ENCODE peak calls at places on chromosomes 3 and 15, in nine cellular contexts. P is A549, L is heart left ventricle, B is IMR-90, O is thyroid gland, I is ovary, A is H54, R is tibial nerve, X is sigmoid colon. V is an unnamed sample.

GRCh38 chr15:81754078-81754477 is 291.7 kb downstream of the MEX3B start:
- DNase-seq in P (no peak), L (no peak), B (no peak), O (no peak), I (no peak), A (no peak), R (no peak), X (no peak), V (no peak)

GRCh38 chr3:53269888-53270880 is 14.4 kb upstream of the TKT start:
- DNase-seq in P (peak), L (peak), B (peak), O (peak), I (peak), A (peak), R (peak), X (peak), V (peak)

GRCh38 chr15:59401810-59402569 is 29.3 kb upstream of the MYO1E start:
- DNase-seq in P (no peak), L (no peak), B (no peak), O (no peak), I (no peak), A (no peak), R (no peak), X (no peak), V (no peak)

GRCh38 chr3:32432711-32433530 is 41.3 kb downstream of the CMTM7 start:
- DNase-seq in P (no peak), L (no peak), B (peak), O (no peak), I (no peak), A (no peak), R (no peak), X (no peak), V (no peak)

GRCh38 chr15:53251998-53252397 is 461.9 kb upstream of the ONECUT1 start:
- DNase-seq in P (no peak), L (no peak), B (no peak), O (no peak), I (no peak), A (no peak), R (no peak), X (no peak), V (peak)

GRCh38 chr15:35690698-35691116 is 144.7 kb upstream of the DPH6 start:
- DNase-seq in P (no peak), L (peak), B (peak), O (no peak), I (peak), A (no peak), R (peak), X (no peak), V (no peak)

GRCh38 chr3:177131927-177132636 is 65.2 kb downstream of the TBL1XR1 start:
- DNase-seq in P (no peak), L (no peak), B (no peak), O (no peak), I (no peak), A (no peak), R (no peak), X (no peak), V (no peak)

GRCh38 chr15:78921517-78921916 is 23.3 kb downstream of the CTSH start:
- DNase-seq in P (no peak), L (no peak), B (no peak), O (no peak), I (no peak), A (no peak), R (no peak), X (no peak), V (no peak)

GRCh38 chr3:183222631-183223030 is 30.4 kb upstream of the B3GNT5 start:
- DNase-seq in P (no peak), L (no peak), B (no peak), O (no peak), I (no peak), A (no peak), R (no peak), X (no peak), V (no peak)

GRCh38 chr3:72351536-72351935 is 496.7 kb downstream of the SHQ1 start:
- DNase-seq in P (no peak), L (no peak), B (no peak), O (no peak), I (no peak), A (no peak), R (no peak), X (no peak), V (no peak)

GRCh38 chr15:96058103-96058851 is 272.2 kb upstream of the NR2F2 start:
- DNase-seq in P (no peak), L (no peak), B (no peak), O (no peak), I (no peak), A (no peak), R (no peak), X (no peak), V (no peak)

GRCh38 chr3:45480218-45480617 is 91.8 kb downstream of the LARS2 start:
- DNase-seq in P (no peak), L (no peak), B (no peak), O (peak), I (no peak), A (no peak), R (no peak), X (no peak), V (no peak)

GRCh38 chr3:45597166-45597565 is 2.6 kb downstream of the LIMD1 start:
- DNase-seq in P (no peak), L (peak), B (peak), O (peak), I (no peak), A (no peak), R (peak), X (no peak), V (peak)

GRCh38 chr15:27847775-27848710 is 251.1 kb downstream of the OCA2 start:
- DNase-seq in P (no peak), L (no peak), B (no peak), O (no peak), I (no peak), A (no peak), R (no peak), X (no peak), V (no peak)

GRCh38 chr3:171198781-171199472 is 172.4 kb upstream of the SLC2A2 start:
- DNase-seq in P (no peak), L (no peak), B (no peak), O (no peak), I (no peak), A (no peak), R (no peak), X (no peak), V (no peak)

GRCh38 chr3:81744366-81744765 is 17.1 kb downstream of the GBE1 start:
- DNase-seq in P (peak), L (no peak), B (peak), O (no peak), I (peak), A (no peak), R (peak), X (no peak), V (no peak)

GRCh38 chr15:49103002-49103401 is 52.4 kb downstream of the COPS2 start:
- DNase-seq in P (no peak), L (no peak), B (peak), O (no peak), I (no peak), A (no peak), R (no peak), X (no peak), V (no peak)

GRCh38 chr15:68795298-68795848 is 25.3 kb downstream of the ANP32A start:
- DNase-seq in P (no peak), L (peak), B (peak), O (peak), I (peak), A (no peak), R (peak), X (peak), V (peak)

GRCh38 chr3:42589382-42590109 is 1.1 kb upstream of the SS18L2 start:
- DNase-seq in P (no peak), L (no peak), B (no peak), O (no peak), I (no peak), A (no peak), R (no peak), X (no peak), V (no peak)

GRCh38 chr3:59245300-59245878 is 195.6 kb upstream of the CFAP20DC start:
- DNase-seq in P (no peak), L (no peak), B (no peak), O (no peak), I (no peak), A (no peak), R (no peak), X (no peak), V (peak)

GRCh38 chr15:78159395-78159794 is 10.2 kb downstream of the IDH3A start:
- DNase-seq in P (no peak), L (no peak), B (no peak), O (no peak), I (no peak), A (no peak), R (no peak), X (no peak), V (no peak)

GRCh38 chr3:90010341-90010740 is 902.9 kb downstream of the EPHA3 start:
- DNase-seq in P (no peak), L (no peak), B (peak), O (no peak), I (no peak), A (no peak), R (no peak), X (no peak), V (no peak)

GRCh38 chr3:50473768-50474167 is 29.7 kb downstream of the CACNA2D2 start:
- DNase-seq in P (no peak), L (peak), B (no peak), O (peak), I (no peak), A (no peak), R (no peak), X (no peak), V (no peak)

GRCh38 chr15:99436472-99437314 is 129.1 kb upstream of the MEF2A start:
- DNase-seq in P (no peak), L (no peak), B (no peak), O (no peak), I (no peak), A (no peak), R (no peak), X (peak), V (no peak)

GRCh38 chr3:31590650-31591049 is 57.9 kb downstream of the STT3B start:
- DNase-seq in P (no peak), L (no peak), B (no peak), O (no peak), I (no peak), A (no peak), R (no peak), X (no peak), V (no peak)

GRCh38 chr3:52671676-52672075 is 14.0 kb downstream of the PBRM1 start:
- DNase-seq in P (no peak), L (no peak), B (no peak), O (no peak), I (no peak), A (no peak), R (no peak), X (no peak), V (no peak)

GRCh38 chr3:136577791-136578190 is 174.4 kb downstream of the STAG1 start:
- DNase-seq in P (no peak), L (no peak), B (no peak), O (no peak), I (no peak), A (no peak), R (no peak), X (no peak), V (no peak)

GRCh38 chr3:132228923-132229322 is 88.3 kb upstream of the ACP3 start:
- DNase-seq in P (peak), L (no peak), B (peak), O (no peak), I (no peak), A (no peak), R (no peak), X (no peak), V (no peak)

GRCh38 chr15:98537516-98538060 is 110.8 kb upstream of the IGF1R start:
- DNase-seq in P (no peak), L (no peak), B (no peak), O (peak), I (no peak), A (no peak), R (no peak), X (no peak), V (no peak)

GRCh38 chr15:63979227-63979793 is 67.0 kb downstream of the DAPK2 start:
- DNase-seq in P (no peak), L (peak), B (no peak), O (no peak), I (no peak), A (no peak), R (no peak), X (no peak), V (no peak)

GRCh38 chr3:113638910-113639309 is 57.5 kb downstream of the USF3 start:
- DNase-seq in P (no peak), L (no peak), B (no peak), O (no peak), I (no peak), A (no peak), R (no peak), X (no peak), V (no peak)

GRCh38 chr15:97566957-97567356 is 393.5 kb upstream of the ARRDC4 start:
- DNase-seq in P (no peak), L (no peak), B (no peak), O (no peak), I (no peak), A (no peak), R (no peak), X (no peak), V (no peak)

GRCh38 chr3:109548192-109548938 is 211.0 kb upstream of the DPPA4 start:
- DNase-seq in P (no peak), L (no peak), B (peak), O (no peak), I (no peak), A (no peak), R (no peak), X (no peak), V (no peak)

GRCh38 chr3:49533786-49534519 is 20.3 kb upstream of the BSN start:
- DNase-seq in P (no peak), L (no peak), B (no peak), O (peak), I (peak), A (no peak), R (no peak), X (peak), V (peak)

GRCh38 chr3:71760140-71760539 is 6.5 kb downstream of the GPR27 start:
- DNase-seq in P (no peak), L (no peak), B (no peak), O (no peak), I (no peak), A (no peak), R (no peak), X (no peak), V (no peak)

GRCh38 chr3:93930041-93930440 is 43.7 kb downstream of the PROS1 start:
- DNase-seq in P (no peak), L (no peak), B (no peak), O (no peak), I (no peak), A (no peak), R (no peak), X (no peak), V (no peak)

GRCh38 chr3:167735233-167736107 is at the start of gene SERPINI1:
- DNase-seq in P (peak), L (peak), B (peak), O (peak), I (peak), A (peak), R (peak), X (peak), V (peak)
- TF ChIP-seq POLR2A in P (peak), L (no peak), B (no peak), O (peak), I (peak), A (peak), R (peak), X (peak), V (peak)

DNA sequence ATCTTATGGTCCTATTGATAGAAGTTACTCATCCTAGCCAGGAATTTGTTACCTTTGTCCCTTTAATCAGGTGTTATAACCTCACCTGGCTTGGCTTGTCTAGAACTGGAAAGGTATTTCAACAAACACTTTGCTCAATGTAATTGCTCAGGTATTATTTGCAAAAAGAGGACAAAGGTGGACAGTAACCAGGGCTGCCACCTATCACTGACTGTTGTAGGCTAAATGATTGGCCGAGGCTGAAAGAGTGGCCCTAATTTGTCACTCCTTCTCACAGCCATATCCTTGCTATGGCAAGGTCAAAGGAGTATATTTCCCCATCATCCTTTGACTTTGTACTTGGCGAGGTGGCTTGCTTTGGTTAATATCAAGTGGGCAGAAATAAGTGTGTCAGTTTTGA is 2.7 kb upstream of the SELENOS start:
- DNase-seq in P (no peak), L (no peak), B (no peak), O (no peak), I (no peak), A (no peak), R (no peak), X (no peak), V (no peak)
- TF ChIP-seq POLR2A in P (no peak), L (no peak), B (no peak), O (no peak), I (no peak), A (no peak), R (no peak), X (no peak), V (no peak)

GRCh38 chr15:57592836-57593420 is 1.2 kb downstream of the MYZAP start:
- DNase-seq in P (no peak), L (peak), B (no peak), O (no peak), I (no peak), A (no peak), R (no peak), X (no peak), V (peak)

GRCh38 chr15:57591237-57591821 is 375 bp upstream of the MYZAP start:
- DNase-seq in P (no peak), L (no peak), B (no peak), O (no peak), I (no peak), A (no peak), R (no peak), X (no peak), V (peak)

GRCh38 chr15:57592426-57592825 is 722 bp downstream of the MYZAP start:
- DNase-seq in P (no peak), L (no peak), B (no peak), O (no peak), I (no peak), A (no peak), R (no peak), X (no peak), V (no peak)

GRCh38 chr15:57589276-57590073 is 2.2 kb upstream of the MYZAP start:
- DNase-seq in P (no peak), L (no peak), B (no peak), O (no peak), I (no peak), A (no peak), R (no peak), X (no peak), V (no peak)

DNA sequence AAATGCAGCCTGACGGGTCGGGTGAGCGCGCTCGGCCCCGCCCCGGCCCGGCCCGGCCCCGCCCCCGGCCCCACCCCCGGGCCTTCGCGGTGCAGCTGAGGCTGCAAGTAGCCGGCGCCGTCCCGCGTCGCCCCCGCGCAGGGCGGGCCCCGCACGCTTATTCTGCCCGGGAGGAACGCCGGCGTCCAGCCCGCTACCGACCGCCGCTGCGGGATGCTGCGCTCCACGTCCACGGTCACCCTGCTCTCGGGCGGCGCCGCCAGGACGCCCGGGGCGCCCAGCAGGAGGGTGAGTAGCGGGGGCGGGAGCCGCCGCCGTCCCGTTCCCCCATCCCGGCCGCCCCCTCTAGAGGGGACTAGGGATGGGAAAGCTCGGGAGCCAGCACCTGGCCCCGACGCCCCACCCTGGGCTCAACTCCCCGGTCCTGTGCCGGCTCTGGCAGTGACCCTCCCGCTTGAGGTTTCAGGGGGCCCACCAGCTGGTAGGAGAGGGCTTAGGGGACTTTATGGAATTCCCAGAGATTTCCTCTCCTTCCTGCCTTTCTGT is at the start of gene MYZAP:
- DNase-seq in P (no peak), L (peak), B (no peak), O (peak), I (peak), A (peak), R (no peak), X (no peak), V (peak)
- TF ChIP-seq POLR2A in P (no peak), L (no peak), B (no peak), O (peak), I (no peak), A (no peak), R (no peak), X (no peak), V (peak)

DNA sequence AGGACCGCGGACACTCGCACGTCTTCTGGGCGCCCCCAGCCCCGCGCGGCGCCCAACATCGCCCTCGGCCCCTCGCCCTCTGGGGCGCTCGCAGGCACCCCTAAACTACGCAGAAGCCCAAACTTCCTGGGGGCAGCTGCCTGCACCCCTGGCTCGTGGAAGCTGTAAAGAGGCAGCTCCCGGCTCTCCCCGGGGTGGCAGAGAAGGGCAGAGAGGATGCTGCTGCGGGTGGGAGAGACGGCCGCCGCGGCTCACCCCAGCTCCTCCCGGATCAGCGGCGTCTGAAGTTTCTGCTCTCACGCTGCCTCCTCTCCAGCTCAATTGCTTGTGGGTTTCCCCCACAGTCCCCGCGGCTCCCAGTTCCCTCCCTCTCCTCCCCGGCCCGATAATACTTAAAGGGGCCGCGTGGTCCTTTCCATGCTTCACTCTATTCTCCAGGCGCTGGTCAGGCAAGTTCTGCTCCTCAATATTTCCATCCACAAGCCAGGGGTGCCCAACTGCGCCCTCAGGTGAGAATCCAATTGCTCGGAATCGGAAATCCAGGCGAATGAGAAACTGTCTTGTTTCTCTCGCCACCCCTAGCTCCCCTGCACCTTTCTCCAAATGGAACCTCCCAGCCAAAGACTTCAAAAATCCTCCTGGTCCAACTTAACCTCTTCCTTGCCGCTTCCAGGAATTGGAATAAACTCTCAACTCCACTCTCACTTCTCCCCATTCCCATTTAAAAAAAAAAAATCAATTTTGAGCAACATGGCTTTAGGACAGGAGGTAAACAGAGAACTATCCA is 748.5 kb downstream of the ROBO1 start:
- DNase-seq in P (peak), L (peak), B (peak), O (peak), I (peak), A (peak), R (peak), X (peak), V (peak)
- TF ChIP-seq POLR2A in P (peak), L (no peak), B (peak), O (peak), I (peak), A (peak), R (peak), X (peak), V (peak)

GRCh38 chr15:67132276-67132675 is 66.9 kb downstream of the SMAD3 start:
- DNase-seq in P (no peak), L (no peak), B (no peak), O (peak), I (no peak), A (no peak), R (no peak), X (peak), V (no peak)

GRCh38 chr15:67133026-67133425 is 67.6 kb downstream of the SMAD3 start:
- DNase-seq in P (no peak), L (no peak), B (no peak), O (peak), I (no peak), A (no peak), R (no peak), X (peak), V (no peak)

GRCh38 chr15:67134577-67135492 is 69.4 kb downstream of the SMAD3 start:
- DNase-seq in P (no peak), L (no peak), B (no peak), O (peak), I (no peak), A (no peak), R (no peak), X (peak), V (no peak)

GRCh38 chr15:67135494-67135893 is 70.1 kb downstream of the SMAD3 start:
- DNase-seq in P (peak), L (no peak), B (peak), O (peak), I (no peak), A (no peak), R (no peak), X (peak), V (peak)

GRCh38 chr15:67133738-67134576 is 68.6 kb downstream of the SMAD3 start:
- DNase-seq in P (peak), L (peak), B (peak), O (peak), I (peak), A (no peak), R (no peak), X (peak), V (no peak)
- TF ChIP-seq POLR2A in P (no peak), L (no peak), B (peak), O (peak), I (no peak), A (no peak), R (peak), X (no peak), V (no peak)

V was measured in body of pancreas.